ENCODE peak calls at places on chromosomes 5 and 9, in seven cellular contexts. One of them, this sample, is unnamed. For H3K36me3, the result is how much of the 10 kb centered on the place peaks cover.

GRCh38 chr5:531101-531748 is 7.0 kb upstream of the SLC9A3 start:
- DNase-seq in Peyer's patch: no peak
- DNase-seq in tibial nerve: no peak
- DNase-seq in psoas muscle: peak
- DNase-seq in GM23248: no peak
- DNase-seq in heart left ventricle: peak
- DNase-seq in neural progenitor cell: peak
- DNase-seq in this sample: peak

GRCh38 chr5:98750693-98751092 is 22.8 kb upstream of the RGMB start:
- DNase-seq in Peyer's patch: no peak
- DNase-seq in tibial nerve: no peak
- DNase-seq in psoas muscle: no peak
- DNase-seq in GM23248: peak
- DNase-seq in heart left ventricle: no peak
- DNase-seq in neural progenitor cell: no peak
- DNase-seq in this sample: no peak

GRCh38 chr5:170267431-170268152 is 30.0 kb downstream of the LCP2 start:
- DNase-seq in Peyer's patch: peak
- DNase-seq in tibial nerve: peak
- DNase-seq in psoas muscle: peak
- DNase-seq in GM23248: peak
- DNase-seq in heart left ventricle: peak
- DNase-seq in neural progenitor cell: peak
- DNase-seq in this sample: peak

GRCh38 chr5:178338126-178338749 is 105.6 kb upstream of the PHYKPL start:
- DNase-seq in Peyer's patch: no peak
- DNase-seq in tibial nerve: no peak
- DNase-seq in psoas muscle: no peak
- DNase-seq in GM23248: no peak
- DNase-seq in heart left ventricle: no peak
- DNase-seq in neural progenitor cell: no peak
- DNase-seq in this sample: peak

GRCh38 chr9:87592554-87593394 is 95.1 kb downstream of the DAPK1 start:
- DNase-seq in Peyer's patch: no peak
- DNase-seq in tibial nerve: no peak
- DNase-seq in psoas muscle: peak
- DNase-seq in GM23248: peak
- DNase-seq in heart left ventricle: peak
- DNase-seq in neural progenitor cell: no peak
- DNase-seq in this sample: peak

GRCh38 chr9:116837038-116837998 is 150.2 kb downstream of the TRIM32 start:
- DNase-seq in Peyer's patch: no peak
- DNase-seq in tibial nerve: no peak
- DNase-seq in psoas muscle: no peak
- DNase-seq in GM23248: no peak
- DNase-seq in heart left ventricle: no peak
- DNase-seq in neural progenitor cell: peak
- DNase-seq in this sample: no peak

GRCh38 chr9:107733530-107733907 is 243.9 kb upstream of the KLF4 start:
- DNase-seq in Peyer's patch: no peak
- DNase-seq in tibial nerve: peak
- DNase-seq in psoas muscle: peak
- DNase-seq in GM23248: peak
- DNase-seq in heart left ventricle: peak
- DNase-seq in neural progenitor cell: no peak
- DNase-seq in this sample: peak

GRCh38 chr9:84207443-84208032 is 133.0 kb downstream of the SLC28A3 start:
- DNase-seq in Peyer's patch: no peak
- DNase-seq in tibial nerve: no peak
- DNase-seq in psoas muscle: no peak
- DNase-seq in GM23248: no peak
- DNase-seq in heart left ventricle: no peak
- DNase-seq in neural progenitor cell: no peak
- DNase-seq in this sample: no peak

GRCh38 chr9:88388886-88389617 is 808 bp downstream of the SPIN1 start:
- DNase-seq in Peyer's patch: peak
- DNase-seq in tibial nerve: no peak
- DNase-seq in psoas muscle: peak
- DNase-seq in GM23248: peak
- DNase-seq in heart left ventricle: peak
- DNase-seq in neural progenitor cell: peak
- DNase-seq in this sample: peak

DNA sequence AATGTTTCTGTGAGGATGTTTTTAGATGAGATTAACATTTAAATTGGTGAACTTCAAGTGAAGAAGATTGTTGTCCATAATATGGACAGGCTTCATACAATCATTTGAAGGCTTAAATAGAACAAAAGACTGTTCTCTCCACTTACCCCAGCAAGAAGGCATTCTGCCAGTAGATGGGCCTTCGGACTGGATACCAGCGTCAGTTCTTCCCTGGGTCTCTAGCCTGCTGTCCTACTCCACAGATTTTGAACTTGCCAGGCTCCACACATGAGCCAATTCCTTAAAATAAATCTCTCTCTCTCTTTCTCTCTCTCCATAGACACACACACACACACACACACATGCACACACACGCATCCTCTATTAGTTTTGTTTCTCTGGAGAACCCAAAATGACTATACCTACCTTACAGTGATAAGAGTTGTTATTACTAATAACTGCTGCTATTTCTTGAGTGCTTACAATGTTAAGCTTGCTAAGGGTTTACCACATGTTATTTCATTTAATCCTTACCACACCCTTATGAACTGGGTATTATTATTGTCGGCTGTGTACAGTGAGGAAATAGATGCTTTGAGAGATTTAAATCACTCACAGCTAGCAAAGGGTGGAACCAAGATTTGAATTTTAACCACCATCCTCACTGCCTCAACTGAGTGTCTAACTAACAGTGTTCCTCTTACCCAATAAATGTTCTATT is 19.8 kb upstream of the IQGAP2 start:
- DNase-seq in Peyer's patch: no peak
- DNase-seq in tibial nerve: no peak
- DNase-seq in psoas muscle: no peak
- DNase-seq in GM23248: no peak
- DNase-seq in heart left ventricle: no peak
- DNase-seq in neural progenitor cell: no peak
- DNase-seq in this sample: no peak
- H3K27ac ChIP-seq in Peyer's patch: no peak
- H3K27ac ChIP-seq in tibial nerve: no peak
- H3K27ac ChIP-seq in psoas muscle: no peak
- H3K27ac ChIP-seq in GM23248: no peak
- H3K27ac ChIP-seq in heart left ventricle: no peak
- H3K27ac ChIP-seq in neural progenitor cell: no peak
- H3K27ac ChIP-seq in this sample: no peak

GRCh38 chr5:11477786-11478185 is 426.5 kb downstream of the CTNND2 start:
- DNase-seq in Peyer's patch: no peak
- DNase-seq in tibial nerve: no peak
- DNase-seq in psoas muscle: no peak
- DNase-seq in GM23248: no peak
- DNase-seq in heart left ventricle: no peak
- DNase-seq in neural progenitor cell: no peak
- DNase-seq in this sample: no peak
- H3K4me3 ChIP-seq in Peyer's patch: no peak
- H3K4me3 ChIP-seq in tibial nerve: no peak
- H3K4me3 ChIP-seq in psoas muscle: no peak
- H3K4me3 ChIP-seq in GM23248: no peak
- H3K4me3 ChIP-seq in heart left ventricle: no peak
- H3K4me3 ChIP-seq in neural progenitor cell: no peak
- H3K4me3 ChIP-seq in this sample: no peak

DNA sequence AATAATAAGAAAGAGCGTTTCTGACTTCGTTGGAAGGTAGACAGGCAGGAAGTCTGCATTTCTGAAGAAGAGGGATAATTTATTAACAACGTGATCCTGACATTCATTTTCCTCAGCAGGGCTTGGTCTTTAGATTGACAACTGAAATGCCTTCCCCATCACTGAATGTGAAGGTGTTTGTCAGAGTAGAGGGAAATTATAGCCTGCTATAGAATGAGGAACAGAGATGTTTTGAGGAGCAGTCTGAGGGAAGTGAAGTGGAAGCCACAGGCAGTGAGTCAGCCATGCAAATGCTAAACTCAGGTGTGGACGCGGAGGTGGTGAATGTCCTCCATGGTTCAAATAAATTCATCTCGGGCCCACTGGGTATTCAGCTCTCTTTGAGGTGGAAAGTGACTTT is 30.5 kb downstream of the C7 start:
- DNase-seq in Peyer's patch: no peak
- DNase-seq in tibial nerve: no peak
- DNase-seq in psoas muscle: no peak
- DNase-seq in GM23248: no peak
- DNase-seq in heart left ventricle: no peak
- DNase-seq in neural progenitor cell: no peak
- DNase-seq in this sample: no peak
- H3K36me3 ChIP-seq in Peyer's patch: under half
- H3K36me3 ChIP-seq in tibial nerve: under half
- H3K36me3 ChIP-seq in psoas muscle: under half
- H3K36me3 ChIP-seq in GM23248: under half
- H3K36me3 ChIP-seq in heart left ventricle: under half
- H3K36me3 ChIP-seq in neural progenitor cell: under half
- H3K36me3 ChIP-seq in this sample: under half

DNA sequence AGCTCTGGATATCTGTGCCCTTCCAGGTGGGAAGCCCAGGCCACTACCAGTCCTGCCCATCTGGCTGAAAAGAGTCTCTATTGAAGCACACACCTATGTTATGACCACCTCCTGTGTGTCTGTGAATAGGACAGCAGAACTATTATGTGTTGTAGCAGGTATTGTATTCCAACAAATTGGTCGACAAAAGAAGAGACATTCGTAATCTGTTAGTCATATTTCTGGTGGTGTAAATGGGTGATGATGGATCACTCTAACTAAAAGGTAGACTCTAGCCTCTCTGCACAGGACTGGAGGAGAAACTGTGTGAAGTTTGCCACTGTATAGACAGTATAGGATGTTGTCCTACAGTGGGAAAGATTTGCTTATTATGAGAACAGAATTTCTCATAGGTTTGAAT is 416.1 kb downstream of the TMEM38B start:
- DNase-seq in Peyer's patch: no peak
- DNase-seq in tibial nerve: no peak
- DNase-seq in psoas muscle: no peak
- DNase-seq in GM23248: no peak
- DNase-seq in heart left ventricle: no peak
- DNase-seq in neural progenitor cell: no peak
- DNase-seq in this sample: no peak
- H3K27ac ChIP-seq in Peyer's patch: no peak
- H3K27ac ChIP-seq in tibial nerve: no peak
- H3K27ac ChIP-seq in psoas muscle: no peak
- H3K27ac ChIP-seq in GM23248: no peak
- H3K27ac ChIP-seq in heart left ventricle: no peak
- H3K27ac ChIP-seq in neural progenitor cell: no peak
- H3K27ac ChIP-seq in this sample: no peak

DNA sequence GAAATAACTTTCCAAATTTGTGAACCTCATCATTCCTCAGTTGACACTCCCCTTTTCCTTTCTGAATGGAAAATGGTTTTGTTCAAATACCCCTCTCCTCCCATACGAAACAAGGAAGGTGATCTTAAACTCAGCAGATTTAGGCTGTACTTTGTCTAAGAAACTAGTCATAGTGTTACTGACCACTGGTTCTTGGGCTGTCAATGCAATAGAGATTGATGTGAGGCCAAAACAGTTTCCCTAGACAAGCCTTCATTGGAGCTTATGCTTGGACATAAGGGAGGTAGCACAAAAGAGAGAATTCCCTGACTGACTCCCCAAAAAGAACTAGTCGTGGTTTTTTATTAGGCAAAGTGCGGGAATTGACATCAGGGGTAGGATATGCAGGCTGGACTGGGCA is 5.3 kb upstream of the LNPEP start:
- DNase-seq in Peyer's patch: no peak
- DNase-seq in tibial nerve: no peak
- DNase-seq in psoas muscle: no peak
- DNase-seq in GM23248: no peak
- DNase-seq in heart left ventricle: no peak
- DNase-seq in neural progenitor cell: no peak
- DNase-seq in this sample: no peak
- H3K4me3 ChIP-seq in Peyer's patch: no peak
- H3K4me3 ChIP-seq in tibial nerve: no peak
- H3K4me3 ChIP-seq in psoas muscle: no peak
- H3K4me3 ChIP-seq in GM23248: no peak
- H3K4me3 ChIP-seq in heart left ventricle: no peak
- H3K4me3 ChIP-seq in neural progenitor cell: no peak
- H3K4me3 ChIP-seq in this sample: no peak

GRCh38 chr9:131522257-131523085 is 8.6 kb downstream of the UCK1 start:
- DNase-seq in Peyer's patch: no peak
- DNase-seq in tibial nerve: no peak
- DNase-seq in psoas muscle: no peak
- DNase-seq in GM23248: no peak
- DNase-seq in heart left ventricle: no peak
- DNase-seq in neural progenitor cell: no peak
- DNase-seq in this sample: no peak

GRCh38 chr9:131521822-131522221 is 9.2 kb downstream of the UCK1 start:
- DNase-seq in Peyer's patch: no peak
- DNase-seq in tibial nerve: no peak
- DNase-seq in psoas muscle: no peak
- DNase-seq in GM23248: no peak
- DNase-seq in heart left ventricle: no peak
- DNase-seq in neural progenitor cell: no peak
- DNase-seq in this sample: no peak

GRCh38 chr9:131523451-131524435 is 7.3 kb downstream of the UCK1 start:
- DNase-seq in Peyer's patch: no peak
- DNase-seq in tibial nerve: no peak
- DNase-seq in psoas muscle: no peak
- DNase-seq in GM23248: no peak
- DNase-seq in heart left ventricle: no peak
- DNase-seq in neural progenitor cell: no peak
- DNase-seq in this sample: no peak

GRCh38 chr9:131524578-131525315 is 6.3 kb downstream of the UCK1 start:
- DNase-seq in Peyer's patch: no peak
- DNase-seq in tibial nerve: no peak
- DNase-seq in psoas muscle: no peak
- DNase-seq in GM23248: peak
- DNase-seq in heart left ventricle: no peak
- DNase-seq in neural progenitor cell: no peak
- DNase-seq in this sample: no peak

DNA sequence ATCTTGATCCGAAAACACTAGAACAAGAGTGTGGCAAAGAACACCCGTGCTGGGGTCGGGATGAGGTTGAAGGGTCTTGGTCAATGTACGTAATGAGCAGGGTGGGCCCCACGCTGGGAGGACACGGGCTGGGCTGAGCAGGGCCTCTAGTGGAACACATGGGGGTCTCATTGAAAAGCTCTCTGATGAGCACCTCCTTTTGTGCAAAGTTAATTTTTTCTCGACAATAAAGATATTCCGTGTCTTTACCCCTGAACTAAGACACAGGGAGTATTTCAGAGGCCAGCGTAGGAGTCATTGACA is 8.0 kb downstream of the UCK1 start:
- DNase-seq in Peyer's patch: no peak
- DNase-seq in tibial nerve: no peak
- DNase-seq in psoas muscle: no peak
- DNase-seq in GM23248: no peak
- DNase-seq in heart left ventricle: no peak
- DNase-seq in neural progenitor cell: no peak
- DNase-seq in this sample: no peak
- H3K36me3 ChIP-seq in Peyer's patch: under half
- H3K36me3 ChIP-seq in tibial nerve: half or more
- H3K36me3 ChIP-seq in psoas muscle: under half
- H3K36me3 ChIP-seq in GM23248: under half
- H3K36me3 ChIP-seq in heart left ventricle: under half
- H3K36me3 ChIP-seq in neural progenitor cell: under half
- H3K36me3 ChIP-seq in this sample: under half

GRCh38 chr9:35001803-35002502 is 12.4 kb downstream of the DNAJB5 start:
- DNase-seq in Peyer's patch: no peak
- DNase-seq in tibial nerve: no peak
- DNase-seq in psoas muscle: no peak
- DNase-seq in GM23248: peak
- DNase-seq in heart left ventricle: no peak
- DNase-seq in neural progenitor cell: no peak
- DNase-seq in this sample: no peak
- H3K27ac ChIP-seq in Peyer's patch: no peak
- H3K27ac ChIP-seq in tibial nerve: no peak
- H3K27ac ChIP-seq in psoas muscle: no peak
- H3K27ac ChIP-seq in GM23248: peak
- H3K27ac ChIP-seq in heart left ventricle: no peak
- H3K27ac ChIP-seq in neural progenitor cell: no peak
- H3K27ac ChIP-seq in this sample: no peak

GRCh38 chr5:21159526-21160059 is 1171.6 kb upstream of the CDH18 start:
- DNase-seq in Peyer's patch: no peak
- DNase-seq in tibial nerve: no peak
- DNase-seq in psoas muscle: no peak
- DNase-seq in GM23248: no peak
- DNase-seq in heart left ventricle: no peak
- DNase-seq in neural progenitor cell: no peak
- DNase-seq in this sample: no peak
- H3K4me3 ChIP-seq in Peyer's patch: no peak
- H3K4me3 ChIP-seq in tibial nerve: no peak
- H3K4me3 ChIP-seq in psoas muscle: no peak
- H3K4me3 ChIP-seq in GM23248: no peak
- H3K4me3 ChIP-seq in heart left ventricle: no peak
- H3K4me3 ChIP-seq in neural progenitor cell: no peak
- H3K4me3 ChIP-seq in this sample: no peak

This sample was measured in aorta.